ENCODE peak calls at places on chromosomes 3 and 15, in four cellular contexts. X is cardiac fibroblast, Q is glutamatergic neuron, O is amniotic stem cell. T is an unnamed sample.

GRCh38 chr15:66390670-66391069 is 4.0 kb downstream of the MAP2K1 start:
- DNase-seq in X (peak; percentile 60), Q (no peak), O (no peak), T (no peak)

GRCh38 chr3:177300039-177300833 is 103.0 kb upstream of the TBL1XR1 start:
- DNase-seq in X (peak; percentile 41), Q (no peak), O (no peak), T (no peak)

GRCh38 chr3:188918086-188918485 is 253.7 kb upstream of the TPRG1 start:
- DNase-seq in X (no peak), Q (no peak), O (no peak), T (no peak)

GRCh38 chr3:124381565-124382333 is 348.5 kb upstream of the UMPS start:
- DNase-seq in X (peak; percentile 31), Q (no peak), O (peak; percentile 5), T (no peak)

GRCh38 chr3:185561958-185562357 is 9.6 kb upstream of the LIPH start:
- DNase-seq in X (no peak), Q (no peak), O (no peak), T (no peak)

GRCh38 chr15:66224946-66225345 is 28.6 kb downstream of the MEGF11 start:
- DNase-seq in X (no peak), Q (no peak), O (no peak), T (no peak)

GRCh38 chr3:127706785-127707351 is 34.1 kb downstream of the ABTB1 start:
- DNase-seq in X (no peak), Q (peak; percentile 48), O (no peak), T (peak; percentile 38)

GRCh38 chr3:57006949-57007419 is 53.5 kb upstream of the SPATA12 start:
- DNase-seq in X (peak; percentile 37), Q (no peak), O (no peak), T (no peak)

GRCh38 chr3:141049681-141050080 is 1.5 kb upstream of the SPSB4 start:
- DNase-seq in X (no peak), Q (no peak), O (no peak), T (no peak)

GRCh38 chr15:66858423-66859207 is 156.6 kb downstream of the SMAD6 start:
- DNase-seq in X (peak; percentile 40), Q (no peak), O (no peak), T (peak; percentile 10)

GRCh38 chr3:40464339-40465110 is 7.4 kb downstream of the RPL14 start:
- DNase-seq in X (no peak), Q (no peak), O (no peak), T (no peak)

GRCh38 chr3:165217739-165218138 is 21.6 kb upstream of the SLITRK3 start:
- DNase-seq in X (no peak), Q (no peak), O (no peak), T (no peak)

GRCh38 chr15:49868348-49868747 is 247.5 kb downstream of the DTWD1 start:
- DNase-seq in X (no peak), Q (no peak), O (no peak), T (no peak)

GRCh38 chr3:187165144-187165543 is 25.8 kb upstream of the RPL39L start:
- DNase-seq in X (peak; percentile 75), Q (no peak), O (no peak), T (no peak)

GRCh38 chr3:38655708-38656300 is 6.3 kb upstream of the SCN5A start:
- DNase-seq in X (peak; percentile 52), Q (no peak), O (no peak), T (no peak)

GRCh38 chr3:138367912-138368311 is 19.5 kb downstream of the MRAS start:
- DNase-seq in X (peak; percentile 30), Q (no peak), O (no peak), T (no peak)

GRCh38 chr15:101221858-101222257 is 30.0 kb downstream of the CHSY1 start:
- DNase-seq in X (no peak), Q (no peak), O (no peak), T (no peak)

GRCh38 chr15:101810905-101811304 is 1.1 kb upstream of the OR4F15 start:
- DNase-seq in X (peak; percentile 8), Q (no peak), O (no peak), T (no peak)

GRCh38 chr3:134794950-134795775 is at the start of gene EPHB1:
- DNase-seq in X (peak; percentile 88), Q (peak; percentile 87), O (peak; percentile 78), T (peak; percentile 96)

GRCh38 chr3:146421814-146422748 is 47.3 kb downstream of the PLSCR2 start:
- DNase-seq in X (peak; percentile 83), Q (no peak), O (peak; percentile 38), T (no peak)

GRCh38 chr3:72960812-72961518 is 35.6 kb upstream of the PPP4R2 start:
- DNase-seq in X (peak; percentile 69), Q (no peak), O (no peak), T (no peak)

GRCh38 chr15:66142341-66142740 is 111.2 kb downstream of the MEGF11 start:
- DNase-seq in X (no peak), Q (no peak), O (no peak), T (no peak)

GRCh38 chr3:154364849-154365248 is 40.6 kb upstream of the DHX36 start:
- DNase-seq in X (no peak), Q (no peak), O (no peak), T (no peak)

GRCh38 chr3:197426161-197426566 is 127.8 kb upstream of the DLG1 start:
- DNase-seq in X (peak; percentile 47), Q (no peak), O (no peak), T (no peak)

GRCh38 chr3:150391200-150391599 is 16.9 kb upstream of the TSC22D2 start:
- DNase-seq in X (peak; percentile 63), Q (no peak), O (no peak), T (no peak)